ENCODE peak calls at places on chromosomes 5 and 9, in five cellular contexts. F is BE2C; Y is fibroblast of mammary gland; I is neuronal stem cell; W is CD8-positive, alpha-beta T cell. K is an unnamed sample.

GRCh38 chr9:127898433-127899199 is 787 bp downstream of the ST6GALNAC6 start:
- DNase-seq in F (peak; percentile 53), Y (peak; percentile 95), I (no peak), W (no peak), K (no peak)

GRCh38 chr9:131167936-131168335 is 42.5 kb downstream of the NUP214 start:
- DNase-seq in F (no peak), Y (no peak), I (no peak), W (no peak), K (no peak)

GRCh38 chr9:101354765-101355708 is 29.8 kb downstream of the BAAT start:
- DNase-seq in F (no peak), Y (no peak), I (no peak), W (no peak), K (no peak)

GRCh38 chr5:84213861-84214260 is 170.8 kb downstream of the EDIL3 start:
- DNase-seq in F (no peak), Y (no peak), I (no peak), W (no peak), K (no peak)

GRCh38 chr9:5870691-5871090 is 20.0 kb upstream of the MLANA start:
- DNase-seq in F (peak; percentile 53), Y (peak; percentile 8), I (no peak), W (no peak), K (no peak)

GRCh38 chr9:114033397-114034103 is 44.5 kb downstream of the AMBP start:
- DNase-seq in F (peak; percentile 75), Y (peak; percentile 16), I (peak; percentile 21), W (no peak), K (no peak)

GRCh38 chr5:172182291-172182690 is 5.7 kb downstream of the STK10 start:
- DNase-seq in F (no peak), Y (no peak), I (no peak), W (no peak), K (no peak)

GRCh38 chr5:139561655-139562451 is 714 bp downstream of the UBE2D2 start:
- DNase-seq in F (peak; percentile 57), Y (no peak), I (no peak), W (no peak), K (no peak)

GRCh38 chr5:131810510-131811249 is 13.9 kb upstream of the FNIP1 start:
- DNase-seq in F (peak; percentile 20), Y (peak; percentile 25), I (no peak), W (no peak), K (no peak)

DNA sequence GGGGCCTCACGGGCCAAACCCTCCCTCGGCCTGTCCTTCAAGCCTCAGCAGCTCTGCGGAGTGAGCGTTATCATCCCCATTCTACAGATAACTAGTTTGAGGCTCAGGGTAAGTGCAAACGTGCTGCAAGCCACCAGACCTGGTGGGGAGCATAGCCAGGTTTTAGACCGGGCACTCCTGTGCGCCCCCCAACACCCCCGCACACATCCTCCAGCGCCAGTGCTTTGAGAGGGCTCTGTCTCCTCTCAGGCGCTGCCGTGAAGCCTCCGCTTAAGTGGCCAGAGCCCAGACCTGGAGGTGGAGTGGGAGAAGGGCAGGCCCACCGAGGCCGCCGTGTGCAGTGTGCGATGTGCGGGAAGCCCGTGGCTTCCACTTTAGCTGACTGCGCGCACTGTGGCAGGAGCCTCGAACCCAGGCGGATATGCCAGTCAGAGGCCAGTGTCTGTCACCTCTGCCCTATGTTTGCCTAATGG is 1.6 kb upstream of the MGAT1 start:
- DNase-seq in F (no peak), Y (no peak), I (no peak), W (no peak), K (no peak)
- H3K4me3 ChIP-seq in F (no peak overlapping the region), Y (peak overlapping the region; percentile 48), I (no peak overlapping the region), W (peak overlapping the region; percentile 92), K (peak overlapping the region; percentile 95)

GRCh38 chr5:148806520-148806931 is 19.9 kb upstream of the ADRB2 start:
- DNase-seq in F (no peak), Y (no peak), I (no peak), W (no peak), K (no peak)

GRCh38 chr5:148807845-148808244 is 18.6 kb upstream of the ADRB2 start:
- DNase-seq in F (peak; percentile 30), Y (no peak), I (no peak), W (no peak), K (no peak)

GRCh38 chr5:148810821-148811220 is 15.6 kb upstream of the ADRB2 start:
- DNase-seq in F (no peak), Y (no peak), I (no peak), W (no peak), K (no peak)

GRCh38 chr5:148808864-148809642 is 17.4 kb upstream of the ADRB2 start:
- DNase-seq in F (peak; percentile 84), Y (no peak), I (no peak), W (no peak), K (no peak)

DNA sequence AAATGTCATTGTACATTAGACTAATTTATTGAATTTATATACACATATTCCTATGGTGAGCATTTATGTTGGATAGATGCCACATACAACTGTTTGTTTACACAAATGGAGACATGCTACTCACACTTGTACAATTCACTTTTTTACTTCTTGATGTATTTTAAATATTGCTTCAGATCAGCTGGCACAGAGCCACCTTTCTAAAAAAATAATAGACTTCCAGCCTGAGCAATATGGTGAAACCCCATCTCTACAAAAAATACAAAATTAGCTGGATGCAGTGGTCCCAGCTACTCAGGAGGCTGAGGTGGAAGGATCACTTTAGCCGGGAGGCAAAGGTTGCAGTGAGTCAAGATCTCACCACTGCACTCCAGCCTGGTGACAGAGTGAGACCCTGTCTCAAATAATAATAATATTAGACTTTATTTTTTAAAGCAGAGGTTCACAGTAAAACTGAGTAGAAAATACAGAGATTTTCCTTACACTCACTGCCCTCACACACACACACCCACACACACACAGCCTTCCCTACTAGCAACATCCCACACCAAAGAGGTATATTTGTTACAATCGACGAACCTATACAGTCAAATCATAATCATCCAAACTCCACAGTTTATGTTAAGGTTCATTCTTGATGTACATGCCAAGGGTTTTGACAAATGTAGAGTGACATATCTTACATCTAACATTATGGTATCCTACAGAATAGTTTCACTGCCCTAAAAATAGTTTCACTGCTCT is 16.5 kb upstream of the ADRB2 start:
- DNase-seq in F (no peak), Y (no peak), I (no peak), W (no peak), K (no peak)
- H3K4me3 ChIP-seq in F (peak overlapping the region; percentile 56), Y (no peak overlapping the region), I (no peak overlapping the region), W (peak overlapping the region; percentile 52), K (peak overlapping the region; percentile 34)

GRCh38 chr5:88660326-88660946 is 222.5 kb downstream of the MEF2C start:
- DNase-seq in F (no peak), Y (peak; percentile 16), I (no peak), W (no peak), K (no peak)

GRCh38 chr5:88663793-88664216 is 219.2 kb downstream of the MEF2C start:
- DNase-seq in F (no peak), Y (no peak), I (no peak), W (no peak), K (no peak)

GRCh38 chr5:88662801-88663360 is 220.1 kb downstream of the MEF2C start:
- DNase-seq in F (no peak), Y (no peak), I (no peak), W (no peak), K (no peak)

GRCh38 chr5:88660947-88661869 is 221.8 kb downstream of the MEF2C start:
- DNase-seq in F (peak; percentile 97), Y (peak; percentile 61), I (peak; percentile 94), W (no peak), K (no peak)

DNA sequence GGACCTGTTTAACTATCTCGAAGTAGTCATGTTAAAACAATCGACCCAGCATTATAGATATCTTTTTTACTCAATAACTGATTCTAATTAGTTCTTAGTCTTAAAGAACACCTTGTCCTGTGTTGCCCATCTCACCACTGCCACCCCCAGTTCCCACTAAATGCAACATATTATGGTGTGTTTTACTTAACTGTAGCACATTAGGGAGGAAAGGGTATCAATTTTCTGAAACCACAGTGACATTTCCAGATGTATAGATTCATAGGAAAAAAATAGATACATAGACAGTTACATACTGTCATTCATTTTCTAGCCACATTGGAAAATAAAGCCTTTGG is 221.1 kb downstream of the MEF2C start:
- DNase-seq in F (no peak), Y (no peak), I (no peak), W (no peak), K (no peak)
- H3K4me3 ChIP-seq in F (no peak overlapping the region), Y (no peak overlapping the region), I (peak overlapping the region; percentile 38), W (no peak overlapping the region), K (no peak overlapping the region)

DNA sequence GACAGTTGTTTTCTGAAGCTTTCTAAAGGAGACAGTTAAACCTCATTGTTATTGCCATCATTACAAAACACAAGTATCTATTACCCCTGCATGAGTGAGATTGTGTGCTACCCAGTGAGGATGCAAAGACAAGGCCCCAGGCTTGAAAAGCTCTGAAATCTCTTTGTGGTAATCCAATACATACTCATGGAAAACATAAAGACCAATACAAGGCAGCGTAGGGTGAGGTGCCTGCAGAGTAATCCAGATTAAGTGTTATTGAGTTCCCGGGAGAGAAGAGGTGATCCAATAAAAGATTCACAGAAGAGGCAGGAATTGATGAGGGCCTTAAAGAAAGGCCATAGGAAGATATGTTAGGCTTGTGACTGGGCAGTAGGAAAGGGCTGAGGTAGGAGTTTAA is 150.1 kb downstream of the MEF2C start:
- DNase-seq in F (no peak), Y (no peak), I (no peak), W (no peak), K (no peak)
- H3K4me3 ChIP-seq in F (no peak overlapping the region), Y (no peak overlapping the region), I (no peak overlapping the region), W (no peak overlapping the region), K (no peak overlapping the region)

GRCh38 chr5:95824747-95825146 is 2.2 kb upstream of the GLRX start:
- DNase-seq in F (no peak), Y (no peak), I (no peak), W (no peak), K (no peak)

GRCh38 chr5:95823738-95824609 is 1.4 kb upstream of the GLRX start:
- DNase-seq in F (no peak), Y (peak; percentile 96), I (no peak), W (peak; percentile 31), K (no peak)

GRCh38 chr5:95822038-95822407 is 503 bp downstream of the GLRX start:
- DNase-seq in F (peak; percentile 82), Y (peak; percentile 63), I (peak; percentile 32), W (no peak), K (no peak)

GRCh38 chr5:95822408-95823240 is at the start of gene GLRX:
- DNase-seq in F (peak; percentile 52), Y (peak; percentile 96), I (peak; percentile 42), W (no peak), K (no peak)

DNA sequence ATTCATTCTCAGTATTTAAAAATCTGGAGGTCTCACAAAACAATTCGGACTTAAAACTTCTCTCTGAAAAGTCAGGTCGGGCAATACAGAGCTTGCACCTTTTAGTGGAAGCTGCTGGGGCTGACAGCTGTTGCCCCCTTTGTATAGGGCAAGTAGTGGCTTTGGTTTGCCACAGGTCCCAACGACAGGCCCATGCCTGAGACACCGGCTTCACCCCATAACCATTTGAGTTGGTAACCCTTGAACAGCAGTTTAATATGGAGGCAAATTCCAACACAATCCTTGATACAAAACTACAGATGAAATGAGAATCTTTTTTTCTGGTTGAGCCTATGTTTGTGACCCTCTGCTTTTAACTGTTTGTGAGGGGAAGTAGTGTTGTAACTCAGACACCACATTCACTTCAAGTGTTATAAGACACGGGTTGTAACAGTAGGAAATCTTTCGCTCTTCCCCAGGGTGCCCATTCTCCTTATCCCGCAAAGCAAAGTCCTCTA is 763 bp upstream of the GLRX start:
- DNase-seq in F (no peak), Y (no peak), I (no peak), W (no peak), K (no peak)
- H3K4me3 ChIP-seq in F (no peak overlapping the region), Y (peak overlapping the region; percentile 65), I (no peak overlapping the region), W (peak overlapping the region; percentile 89), K (peak overlapping the region; percentile 86)